ENCODE peak calls at places on chromosomes 5 and 9, in four cellular contexts. W, V, T and D are unnamed samples.

GRCh38 chr9:99143661-99144060 is 38.7 kb downstream of the TGFBR1 start:
- DNase-seq in W (no peak), T (no peak), V (no peak), D (no peak)

GRCh38 chr5:142866563-142867275 is 96.5 kb downstream of the ARHGAP26 start:
- DNase-seq in T (peak), V (peak), W (peak), D (peak)

GRCh38 chr9:117555964-117556629 is 141.2 kb upstream of the ASTN2 start:
- DNase-seq in V (peak), W (peak), T (peak), D (peak)

GRCh38 chr9:85949591-85950335 is 8.8 kb downstream of the NAA35 start:
- DNase-seq in V (no peak), W (no peak), T (no peak), D (no peak)

GRCh38 chr5:36403601-36404311 is 102.1 kb upstream of the RANBP3L start:
- DNase-seq in V (no peak), T (no peak), W (no peak), D (no peak)

GRCh38 chr9:10612649-10613398 is at the start of gene PTPRD:
- DNase-seq in T (no peak), W (peak), V (peak), D (peak)

GRCh38 chr5:178113841-178114324 is 551 bp downstream of the N4BP3 start:
- DNase-seq in V (peak), W (no peak), T (no peak), D (peak)

GRCh38 chr5:172322028-172322965 is 38.7 kb upstream of the UBTD2 start:
- DNase-seq in W (peak), V (no peak), T (no peak), D (no peak)

GRCh38 chr9:132125361-132125760 is 36.5 kb upstream of the NTNG2 start:
- DNase-seq in V (no peak), W (no peak), T (no peak), D (no peak)

GRCh38 chr5:133404724-133405123 is 207.6 kb downstream of the FSTL4 start:
- DNase-seq in T (no peak), W (no peak), V (no peak), D (no peak)

GRCh38 chr5:138565100-138565821 is 9.9 kb downstream of the HSPA9 start:
- DNase-seq in W (no peak), V (no peak), T (no peak), D (no peak)

DNA sequence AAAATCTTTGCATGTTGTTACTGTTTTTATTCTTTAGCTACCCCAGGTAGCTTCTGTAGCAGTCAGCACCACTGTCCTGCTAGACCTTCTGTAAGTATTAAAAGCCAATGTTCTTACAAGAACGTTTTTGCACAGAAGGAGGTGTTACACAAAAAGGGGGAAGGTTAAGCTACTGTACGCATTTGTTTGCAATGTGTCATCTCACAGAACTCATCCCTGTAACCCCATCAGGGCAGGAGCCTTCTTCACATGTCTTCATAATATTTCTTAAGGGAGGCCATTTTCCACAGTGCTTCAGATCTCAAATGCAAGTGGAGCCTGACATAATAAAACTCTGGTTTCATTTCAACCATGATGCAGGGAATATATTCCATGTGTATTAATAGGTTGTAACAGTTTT is 67.9 kb downstream of the OSMR start:
- DNase-seq in W (no peak), T (no peak), V (no peak), D (no peak)
- TF ChIP-seq NFIC in W (no peak), T (no peak), V (no peak), D (no peak)

GRCh38 chr9:122442568-122442967 is 35.2 kb downstream of the OR1J1 start:
- DNase-seq in W (no peak), V (no peak), T (no peak), D (no peak)

GRCh38 chr9:122445155-122445749 is 32.5 kb downstream of the OR1J1 start:
- DNase-seq in T (no peak), V (no peak), W (no peak), D (no peak)

GRCh38 chr9:122444366-122444765 is 33.4 kb downstream of the OR1J1 start:
- DNase-seq in V (no peak), W (no peak), T (no peak), D (no peak)

DNA sequence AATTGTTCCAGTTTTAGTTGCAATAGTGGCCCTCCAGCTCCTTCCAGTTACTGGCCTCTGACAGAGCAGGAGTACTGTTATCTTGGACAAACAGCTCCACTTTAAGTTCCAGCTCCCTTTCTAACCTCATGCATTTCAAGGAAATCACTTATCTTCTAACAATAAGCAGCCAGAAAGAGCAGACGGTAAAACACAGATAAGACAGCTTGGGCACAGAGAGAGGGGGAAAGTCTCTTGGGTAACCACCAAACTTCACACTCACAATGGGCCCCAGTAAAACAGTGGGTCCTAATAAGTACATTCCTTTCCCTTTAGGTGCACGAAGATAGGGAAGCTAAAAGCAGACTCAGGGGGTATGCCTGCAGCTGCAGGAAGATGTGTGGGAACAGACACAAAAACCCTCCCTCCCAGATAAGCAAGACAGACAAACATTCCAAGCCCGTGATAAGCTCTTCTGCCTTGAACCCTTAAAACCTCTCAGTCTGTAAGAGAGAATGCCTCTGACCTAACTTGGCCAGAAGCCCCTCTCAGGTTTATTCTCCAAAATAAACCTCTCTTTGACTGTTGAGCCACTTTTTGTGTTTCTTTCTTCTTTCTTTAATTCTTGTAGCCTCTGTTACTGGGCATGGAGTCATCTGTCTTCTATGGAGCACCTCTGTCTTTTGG is 30.8 kb downstream of the OR1J1 start:
- DNase-seq in V (peak), T (no peak), W (no peak), D (no peak)
- TF ChIP-seq NFIC in V (peak), T (no peak), W (no peak), D (no peak)

DNA sequence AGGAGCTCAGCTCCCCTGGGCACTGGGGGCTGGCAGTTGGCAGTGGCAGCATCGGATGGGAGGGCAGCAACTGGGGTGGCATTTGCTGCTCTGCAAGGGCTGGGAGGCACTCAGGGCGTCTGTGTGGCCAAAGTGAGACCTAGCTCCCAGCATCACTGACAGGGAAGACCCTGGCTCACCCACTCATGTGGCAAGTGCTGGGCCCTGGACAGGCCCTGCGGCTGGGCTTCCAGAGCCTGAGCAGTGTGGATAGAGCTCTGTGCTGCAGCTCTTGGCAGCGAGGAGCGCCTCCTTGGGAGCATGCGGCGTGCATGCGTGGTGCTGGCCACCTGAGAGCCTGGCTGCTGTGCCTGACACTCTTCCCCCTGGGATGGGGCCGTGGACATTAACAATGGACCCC is 10.2 kb downstream of the CEP72 start:
- DNase-seq in V (no peak), W (no peak), T (no peak), D (no peak)
- TF ChIP-seq NFIC in V (no peak), W (no peak), T (no peak), D (no peak)

GRCh38 chr5:122292357-122292756 is 19.7 kb upstream of the SNCAIP start:
- DNase-seq in V (no peak), T (no peak), W (no peak), D (no peak)

GRCh38 chr5:122300968-122301367 is 11.1 kb upstream of the SNCAIP start:
- DNase-seq in T (no peak), W (no peak), V (no peak), D (no peak)

GRCh38 chr5:122300374-122300773 is 11.7 kb upstream of the SNCAIP start:
- DNase-seq in T (no peak), W (no peak), V (no peak), D (no peak)

GRCh38 chr5:122295138-122295537 is 16.9 kb upstream of the SNCAIP start:
- DNase-seq in T (no peak), W (peak), V (peak), D (peak)

DNA sequence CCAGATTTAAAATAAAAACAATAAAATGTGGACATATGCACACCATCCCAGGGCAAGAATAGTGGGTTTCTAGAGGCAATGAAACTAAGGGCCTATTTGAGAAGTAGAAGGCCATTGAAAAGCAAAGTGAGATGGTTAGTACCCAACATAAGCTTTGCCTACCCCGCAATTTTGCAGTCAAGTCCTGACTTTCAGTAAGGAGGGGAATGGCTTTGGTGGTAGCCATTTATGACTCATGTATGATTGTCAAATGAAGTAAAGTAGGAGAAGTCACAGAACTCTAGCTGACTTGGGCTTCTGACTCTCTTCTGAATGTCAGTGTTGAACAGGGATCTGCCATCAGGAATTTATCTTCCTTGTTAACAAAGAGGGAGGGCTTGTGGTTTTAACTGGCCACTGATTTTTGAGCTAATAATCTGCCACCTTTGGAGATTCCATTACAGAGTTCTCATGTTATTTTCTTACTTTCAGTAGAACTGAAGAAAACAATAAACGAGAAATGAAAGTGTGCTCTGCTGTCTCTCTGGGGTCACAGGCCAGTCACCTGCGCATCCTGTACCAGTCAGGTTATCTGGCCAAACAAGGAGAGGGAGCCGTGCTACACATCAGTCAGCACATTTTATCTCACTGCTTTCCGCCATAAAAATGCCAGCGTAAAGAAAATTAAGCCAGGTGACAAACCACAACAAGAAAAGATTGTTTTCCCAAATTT is 14.3 kb upstream of the SNCAIP start:
- DNase-seq in V (no peak), T (peak), W (no peak), D (no peak)
- TF ChIP-seq NFIC in V (no peak), T (peak), W (no peak), D (no peak)

GRCh38 chr9:16363073-16363781 is 507.2 kb downstream of the BNC2 start:
- DNase-seq in V (no peak), T (no peak), W (no peak), D (no peak)
- TF ChIP-seq NFIC in V (no peak), T (no peak), W (no peak), D (no peak)

GRCh38 chr5:32520326-32520725 is 65.0 kb upstream of the SUB1 start:
- DNase-seq in V (no peak), T (no peak), W (no peak), D (no peak)

GRCh38 chr5:32519508-32519907 is 65.8 kb upstream of the SUB1 start:
- DNase-seq in W (no peak), V (no peak), T (no peak), D (no peak)

GRCh38 chr5:32520995-32521394 is 64.4 kb upstream of the SUB1 start:
- DNase-seq in T (no peak), W (no peak), V (no peak), D (no peak)

GRCh38 chr5:32523625-32524024 is 61.7 kb upstream of the SUB1 start:
- DNase-seq in W (peak), V (no peak), T (no peak), D (peak)

DNA sequence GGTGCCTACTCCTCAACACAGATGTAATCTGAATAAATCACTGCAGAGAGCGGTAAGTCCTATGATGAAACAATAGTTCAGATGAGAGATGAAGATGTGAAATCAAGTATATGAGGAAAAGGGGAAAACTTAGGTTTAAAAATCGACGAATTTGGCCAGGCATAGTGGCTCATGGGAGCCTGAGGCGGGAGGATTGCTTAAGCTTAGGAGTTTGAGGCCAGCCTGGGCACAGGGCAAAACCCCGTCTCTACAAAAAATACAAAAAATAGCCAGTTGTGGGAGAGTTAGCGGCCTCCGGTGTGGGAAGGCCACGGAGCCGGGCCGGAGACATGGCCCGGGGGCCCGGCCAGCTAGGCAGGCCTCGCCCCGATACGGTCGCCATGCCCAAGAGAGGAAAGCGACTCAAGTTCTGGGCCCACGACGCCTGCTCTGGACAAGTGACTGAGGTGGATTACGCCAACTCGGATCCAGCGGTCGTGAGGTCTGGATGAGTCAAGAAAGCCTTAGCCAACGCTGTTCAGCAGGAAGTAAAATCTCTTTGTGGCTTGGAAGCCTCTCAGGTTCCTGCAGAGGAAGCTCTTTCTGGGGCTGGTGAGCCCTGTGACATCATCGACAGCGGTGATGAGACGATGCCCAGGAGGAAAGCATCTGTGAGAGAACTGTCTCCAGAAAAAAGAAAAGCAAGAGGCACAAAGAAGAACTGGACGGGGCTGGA is 62.8 kb upstream of the SUB1 start:
- DNase-seq in W (no peak), V (no peak), T (no peak), D (no peak)
- TF ChIP-seq NFIC in W (no peak), V (no peak), T (no peak), D (peak)

GRCh38 chr9:134617836-134618162 is 23.8 kb upstream of the COL5A1 start:
- DNase-seq in T (no peak), V (no peak), W (no peak), D (no peak)

GRCh38 chr9:134618163-134618822 is 23.3 kb upstream of the COL5A1 start:
- DNase-seq in V (no peak), T (no peak), W (no peak), D (no peak)

GRCh38 chr9:134618823-134619454 is 22.7 kb upstream of the COL5A1 start:
- DNase-seq in T (no peak), V (no peak), W (no peak), D (no peak)

GRCh38 chr9:134616341-134616740 is 25.3 kb upstream of the COL5A1 start:
- DNase-seq in W (no peak), T (no peak), V (no peak), D (no peak)

GRCh38 chr9:134617246-134617645 is 24.4 kb upstream of the COL5A1 start:
- DNase-seq in V (no peak), W (no peak), T (no peak), D (no peak)
- TF ChIP-seq NFIC in V (no peak), W (no peak), T (no peak), D (no peak)

GRCh38 chr9:126518763-126519162 is 95.0 kb upstream of the LMX1B start:
- DNase-seq in W (no peak), V (no peak), T (no peak), D (no peak)

GRCh38 chr9:126515873-126516505 is 97.7 kb upstream of the LMX1B start:
- DNase-seq in W (no peak), V (no peak), T (no peak), D (peak)

GRCh38 chr9:126516561-126516935 is 97.2 kb upstream of the LMX1B start:
- DNase-seq in W (no peak), T (no peak), V (no peak), D (no peak)

GRCh38 chr9:126516936-126517750 is 96.6 kb upstream of the LMX1B start:
- DNase-seq in T (no peak), V (no peak), W (peak), D (peak)

DNA sequence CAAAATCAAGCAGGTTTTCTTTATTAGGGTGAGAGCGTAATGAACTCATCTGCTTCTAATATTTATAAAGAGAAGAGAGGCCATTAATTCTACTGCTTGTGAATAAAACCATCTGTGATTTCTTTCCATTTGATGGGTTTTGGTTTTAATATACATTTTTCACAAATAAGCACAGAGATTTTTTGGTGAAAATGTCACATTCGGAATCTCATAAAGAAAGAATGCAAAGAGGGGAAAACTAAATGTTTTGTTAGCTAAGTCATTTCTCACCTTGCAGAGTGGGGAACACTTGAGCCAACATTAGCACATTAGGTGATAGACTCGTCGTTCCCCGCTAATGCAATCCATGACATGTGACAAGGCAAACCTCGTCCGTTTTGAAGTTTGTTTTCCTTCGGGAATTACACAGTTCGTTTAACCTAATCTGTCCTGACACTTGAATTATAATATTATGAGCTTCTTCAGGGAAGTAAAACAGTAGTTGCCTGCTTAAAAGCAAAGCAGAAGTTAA is 95.9 kb upstream of the LMX1B start:
- DNase-seq in T (no peak), W (no peak), V (no peak), D (no peak)
- TF ChIP-seq NFIC in T (no peak), W (no peak), V (no peak), D (no peak)

DNA sequence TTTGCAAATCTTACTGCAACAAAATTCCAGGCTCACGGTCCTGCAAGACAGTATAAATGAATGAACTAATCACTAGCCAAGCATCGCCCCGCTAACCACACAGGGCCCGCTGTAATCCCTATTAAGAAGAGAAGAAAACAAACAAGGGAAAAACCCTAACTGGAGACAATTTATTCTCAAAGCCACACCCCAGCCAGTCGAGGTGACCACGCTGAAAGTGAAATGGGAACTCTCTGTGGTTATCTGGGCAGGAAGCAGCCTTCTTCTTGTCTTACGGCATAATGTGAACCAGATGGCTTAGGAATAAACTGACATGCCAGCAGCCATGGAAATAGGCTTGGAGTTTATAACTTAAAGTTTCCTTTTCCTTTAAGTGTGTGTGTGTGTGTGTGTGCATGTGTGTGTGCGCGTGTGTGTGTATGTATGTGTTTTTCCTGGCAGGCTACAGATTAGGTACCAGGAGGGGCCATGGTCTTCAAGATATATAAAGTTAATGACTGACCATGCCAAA is 120.2 kb downstream of the SEMA6A start:
- DNase-seq in T (peak), V (no peak), W (no peak), D (peak)
- TF ChIP-seq NFIC in T (peak), V (no peak), W (no peak), D (peak)

DNA sequence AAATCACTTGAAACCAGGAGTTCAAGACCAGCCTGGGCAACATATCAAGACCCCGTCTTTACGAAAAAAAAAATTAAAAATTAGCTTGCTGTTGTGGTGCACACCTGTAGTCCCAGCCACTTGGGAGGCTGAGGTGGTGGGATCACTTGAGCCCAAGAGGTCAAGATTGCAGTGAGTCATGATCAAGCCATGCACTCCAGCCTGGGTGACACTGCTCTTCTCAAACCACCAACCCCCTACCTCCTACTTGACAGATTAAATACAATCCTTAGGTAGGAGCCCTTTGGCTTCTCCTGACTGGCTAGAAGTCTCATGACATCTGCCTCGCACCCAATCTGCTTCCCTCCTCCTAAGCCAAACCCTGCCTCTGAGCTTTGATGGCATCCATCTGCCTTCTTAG is 11.6 kb upstream of the FBP1 start:
- DNase-seq in V (no peak), T (no peak), W (no peak), D (no peak)
- TF ChIP-seq NFIC in V (no peak), T (no peak), W (no peak), D (no peak)